ENCODE peak calls at places on chromosome 3, in eight cellular contexts. One of them, this sample, is unnamed. For H3K27me3, the result is how much of the 10 kb centered on the place peaks cover.

GRCh38 chr3:33722186-33722585 is 4.1 kb upstream of the CLASP2 start:
- DNase-seq in psoas muscle: no peak
- DNase-seq in tibial artery: no peak
- DNase-seq in brain microvascular endothelial cell: peak
- DNase-seq in thoracic aorta: no peak
- DNase-seq in tibial nerve: no peak
- DNase-seq in testis: no peak
- DNase-seq in pancreas: no peak
- DNase-seq in this sample: no peak

GRCh38 chr3:187456268-187456667 is 88.1 kb downstream of the RTP4 start:
- DNase-seq in pancreas: peak
- DNase-seq in thoracic aorta: peak
- DNase-seq in testis: peak
- DNase-seq in tibial nerve: peak
- DNase-seq in psoas muscle: peak
- DNase-seq in brain microvascular endothelial cell: no peak
- DNase-seq in tibial artery: peak
- DNase-seq in this sample: peak

GRCh38 chr3:178514411-178514800 is 21.8 kb upstream of the KCNMB2 start:
- DNase-seq in tibial nerve: no peak
- DNase-seq in pancreas: no peak
- DNase-seq in brain microvascular endothelial cell: no peak
- DNase-seq in testis: no peak
- DNase-seq in tibial artery: no peak
- DNase-seq in psoas muscle: no peak
- DNase-seq in thoracic aorta: no peak
- DNase-seq in this sample: no peak

GRCh38 chr3:12663311-12663935 is 494 bp downstream of the RAF1 start:
- DNase-seq in thoracic aorta: peak
- DNase-seq in psoas muscle: peak
- DNase-seq in brain microvascular endothelial cell: no peak
- DNase-seq in pancreas: peak
- DNase-seq in tibial artery: peak
- DNase-seq in testis: peak
- DNase-seq in tibial nerve: peak
- DNase-seq in this sample: peak

GRCh38 chr3:29718661-29719065 is 437.8 kb downstream of the RBMS3 start:
- DNase-seq in brain microvascular endothelial cell: no peak
- DNase-seq in pancreas: no peak
- DNase-seq in psoas muscle: no peak
- DNase-seq in tibial nerve: no peak
- DNase-seq in tibial artery: no peak
- DNase-seq in testis: no peak
- DNase-seq in thoracic aorta: no peak
- DNase-seq in this sample: no peak

GRCh38 chr3:176172430-176172954 is 1024.8 kb downstream of the TBL1XR1 start:
- DNase-seq in testis: no peak
- DNase-seq in thoracic aorta: no peak
- DNase-seq in psoas muscle: no peak
- DNase-seq in brain microvascular endothelial cell: no peak
- DNase-seq in tibial nerve: no peak
- DNase-seq in tibial artery: no peak
- DNase-seq in pancreas: no peak
- DNase-seq in this sample: no peak

GRCh38 chr3:185402561-185402960 is 39.6 kb downstream of the MAP3K13 start:
- DNase-seq in testis: peak
- DNase-seq in tibial artery: no peak
- DNase-seq in pancreas: peak
- DNase-seq in brain microvascular endothelial cell: no peak
- DNase-seq in thoracic aorta: no peak
- DNase-seq in psoas muscle: no peak
- DNase-seq in tibial nerve: no peak
- DNase-seq in this sample: peak

GRCh38 chr3:148992027-148992634 is 791 bp downstream of the GYG1 start:
- DNase-seq in tibial artery: peak
- DNase-seq in tibial nerve: peak
- DNase-seq in brain microvascular endothelial cell: peak
- DNase-seq in pancreas: peak
- DNase-seq in testis: peak
- DNase-seq in thoracic aorta: peak
- DNase-seq in psoas muscle: peak
- DNase-seq in this sample: peak

GRCh38 chr3:15535757-15536156 is 14.3 kb upstream of the COLQ start:
- DNase-seq in tibial nerve: no peak
- DNase-seq in psoas muscle: no peak
- DNase-seq in testis: no peak
- DNase-seq in thoracic aorta: no peak
- DNase-seq in tibial artery: no peak
- DNase-seq in pancreas: no peak
- DNase-seq in brain microvascular endothelial cell: no peak
- DNase-seq in this sample: no peak

GRCh38 chr3:106534206-106534605 is 665.4 kb upstream of the CBLB start:
- DNase-seq in tibial artery: no peak
- DNase-seq in psoas muscle: no peak
- DNase-seq in thoracic aorta: no peak
- DNase-seq in testis: no peak
- DNase-seq in brain microvascular endothelial cell: peak
- DNase-seq in pancreas: no peak
- DNase-seq in tibial nerve: no peak
- DNase-seq in this sample: no peak

GRCh38 chr3:71226565-71227281 is 356.8 kb downstream of the FOXP1 start:
- DNase-seq in thoracic aorta: no peak
- DNase-seq in testis: no peak
- DNase-seq in brain microvascular endothelial cell: peak
- DNase-seq in tibial nerve: no peak
- DNase-seq in pancreas: no peak
- DNase-seq in psoas muscle: peak
- DNase-seq in tibial artery: no peak
- DNase-seq in this sample: no peak

GRCh38 chr3:167895178-167895577 is 159.7 kb downstream of the SERPINI1 start:
- DNase-seq in tibial nerve: no peak
- DNase-seq in testis: no peak
- DNase-seq in thoracic aorta: no peak
- DNase-seq in tibial artery: no peak
- DNase-seq in pancreas: no peak
- DNase-seq in brain microvascular endothelial cell: no peak
- DNase-seq in psoas muscle: no peak
- DNase-seq in this sample: no peak

GRCh38 chr3:195766671-195767070 is 45.1 kb downstream of the MUC4 start:
- DNase-seq in tibial artery: no peak
- DNase-seq in pancreas: no peak
- DNase-seq in brain microvascular endothelial cell: no peak
- DNase-seq in thoracic aorta: no peak
- DNase-seq in tibial nerve: no peak
- DNase-seq in testis: peak
- DNase-seq in psoas muscle: no peak
- DNase-seq in this sample: no peak

GRCh38 chr3:127074900-127075360 is 92.0 kb downstream of the PLXNA1 start:
- DNase-seq in pancreas: no peak
- DNase-seq in brain microvascular endothelial cell: peak
- DNase-seq in testis: no peak
- DNase-seq in psoas muscle: peak
- DNase-seq in tibial artery: peak
- DNase-seq in tibial nerve: no peak
- DNase-seq in thoracic aorta: no peak
- DNase-seq in this sample: peak

GRCh38 chr3:105764378-105765376 is 104.1 kb downstream of the CBLB start:
- DNase-seq in tibial nerve: no peak
- DNase-seq in pancreas: no peak
- DNase-seq in tibial artery: no peak
- DNase-seq in testis: no peak
- DNase-seq in psoas muscle: no peak
- DNase-seq in thoracic aorta: no peak
- DNase-seq in brain microvascular endothelial cell: no peak
- DNase-seq in this sample: no peak

GRCh38 chr3:101635954-101636798 is 40.8 kb downstream of the ZBTB11 start:
- DNase-seq in tibial nerve: peak
- DNase-seq in testis: peak
- DNase-seq in thoracic aorta: no peak
- DNase-seq in brain microvascular endothelial cell: peak
- DNase-seq in psoas muscle: peak
- DNase-seq in tibial artery: no peak
- DNase-seq in pancreas: peak
- DNase-seq in this sample: peak

GRCh38 chr3:192897005-192897404 is 20.7 kb downstream of the MB21D2 start:
- DNase-seq in psoas muscle: no peak
- DNase-seq in tibial artery: no peak
- DNase-seq in tibial nerve: no peak
- DNase-seq in pancreas: no peak
- DNase-seq in brain microvascular endothelial cell: no peak
- DNase-seq in testis: no peak
- DNase-seq in thoracic aorta: no peak
- DNase-seq in this sample: no peak

GRCh38 chr3:73542127-73542526 is 82.6 kb downstream of the PDZRN3 start:
- DNase-seq in tibial artery: no peak
- DNase-seq in brain microvascular endothelial cell: no peak
- DNase-seq in testis: no peak
- DNase-seq in tibial nerve: no peak
- DNase-seq in pancreas: peak
- DNase-seq in thoracic aorta: no peak
- DNase-seq in psoas muscle: no peak
- DNase-seq in this sample: no peak

GRCh38 chr3:140177943-140178342 is 243.0 kb downstream of the CLSTN2 start:
- DNase-seq in brain microvascular endothelial cell: no peak
- DNase-seq in thoracic aorta: no peak
- DNase-seq in tibial nerve: no peak
- DNase-seq in testis: no peak
- DNase-seq in pancreas: no peak
- DNase-seq in tibial artery: no peak
- DNase-seq in psoas muscle: no peak
- DNase-seq in this sample: no peak

GRCh38 chr3:140180603-140181002 is 245.6 kb downstream of the CLSTN2 start:
- DNase-seq in tibial artery: no peak
- DNase-seq in thoracic aorta: no peak
- DNase-seq in psoas muscle: no peak
- DNase-seq in brain microvascular endothelial cell: no peak
- DNase-seq in testis: no peak
- DNase-seq in tibial nerve: no peak
- DNase-seq in pancreas: no peak
- DNase-seq in this sample: no peak

GRCh38 chr3:140170612-140171011 is 235.6 kb downstream of the CLSTN2 start:
- DNase-seq in tibial artery: no peak
- DNase-seq in pancreas: no peak
- DNase-seq in psoas muscle: no peak
- DNase-seq in thoracic aorta: no peak
- DNase-seq in brain microvascular endothelial cell: no peak
- DNase-seq in tibial nerve: no peak
- DNase-seq in testis: no peak
- DNase-seq in this sample: no peak

GRCh38 chr3:140176526-140176925 is 241.5 kb downstream of the CLSTN2 start:
- DNase-seq in pancreas: no peak
- DNase-seq in psoas muscle: no peak
- DNase-seq in tibial nerve: no peak
- DNase-seq in tibial artery: no peak
- DNase-seq in testis: no peak
- DNase-seq in brain microvascular endothelial cell: no peak
- DNase-seq in thoracic aorta: no peak
- DNase-seq in this sample: no peak
- TF ChIP-seq CTCF in pancreas: no peak
- TF ChIP-seq CTCF in psoas muscle: no peak
- TF ChIP-seq CTCF in tibial nerve: no peak
- TF ChIP-seq CTCF in tibial artery: no peak
- TF ChIP-seq CTCF in testis: no peak
- TF ChIP-seq CTCF in brain microvascular endothelial cell: no peak
- TF ChIP-seq CTCF in thoracic aorta: no peak
- TF ChIP-seq CTCF in this sample: no peak

DNA sequence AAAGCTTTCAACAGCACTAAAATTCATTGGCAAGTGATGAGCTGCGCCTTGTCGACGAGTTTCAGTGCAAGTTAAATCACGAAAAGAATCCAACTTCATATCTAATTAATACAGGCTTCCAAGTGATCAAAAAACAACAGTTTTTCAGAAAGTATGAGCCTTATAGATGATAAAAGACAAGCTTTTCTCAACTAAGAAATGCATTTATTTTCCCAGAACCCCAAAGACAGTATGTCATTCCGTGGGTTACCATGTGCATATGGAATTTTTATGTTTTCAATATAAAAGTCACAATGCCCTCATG is 442.8 kb downstream of the MAGI1 start:
- DNase-seq in pancreas: no peak
- DNase-seq in psoas muscle: no peak
- DNase-seq in thoracic aorta: no peak
- DNase-seq in brain microvascular endothelial cell: no peak
- DNase-seq in testis: no peak
- DNase-seq in tibial artery: no peak
- DNase-seq in tibial nerve: no peak
- DNase-seq in this sample: no peak
- H3K4me3 ChIP-seq in pancreas: no peak
- H3K4me3 ChIP-seq in psoas muscle: no peak
- H3K4me3 ChIP-seq in thoracic aorta: no peak
- H3K4me3 ChIP-seq in brain microvascular endothelial cell: no peak
- H3K4me3 ChIP-seq in testis: no peak
- H3K4me3 ChIP-seq in tibial artery: no peak
- H3K4me3 ChIP-seq in tibial nerve: peak
- H3K4me3 ChIP-seq in this sample: no peak

GRCh38 chr3:42688487-42689420 is 3.4 kb downstream of the KLHL40 start:
- DNase-seq in testis: no peak
- DNase-seq in pancreas: no peak
- DNase-seq in thoracic aorta: no peak
- DNase-seq in brain microvascular endothelial cell: no peak
- DNase-seq in tibial nerve: no peak
- DNase-seq in tibial artery: no peak
- DNase-seq in psoas muscle: no peak
- DNase-seq in this sample: no peak

GRCh38 chr3:42690191-42690590 is 4.9 kb downstream of the KLHL40 start:
- DNase-seq in tibial artery: no peak
- DNase-seq in tibial nerve: no peak
- DNase-seq in psoas muscle: no peak
- DNase-seq in testis: no peak
- DNase-seq in thoracic aorta: no peak
- DNase-seq in brain microvascular endothelial cell: no peak
- DNase-seq in pancreas: no peak
- DNase-seq in this sample: no peak

GRCh38 chr3:42688016-42688415 is 2.7 kb downstream of the KLHL40 start:
- DNase-seq in psoas muscle: no peak
- DNase-seq in brain microvascular endothelial cell: no peak
- DNase-seq in testis: no peak
- DNase-seq in pancreas: no peak
- DNase-seq in tibial nerve: no peak
- DNase-seq in tibial artery: no peak
- DNase-seq in thoracic aorta: no peak
- DNase-seq in this sample: no peak

GRCh38 chr3:42690766-42691680 is 5.7 kb downstream of the KLHL40 start:
- DNase-seq in testis: peak
- DNase-seq in thoracic aorta: no peak
- DNase-seq in tibial nerve: no peak
- DNase-seq in brain microvascular endothelial cell: no peak
- DNase-seq in psoas muscle: no peak
- DNase-seq in tibial artery: peak
- DNase-seq in pancreas: no peak
- DNase-seq in this sample: no peak

GRCh38 chr3:42689421-42690014 is 4.2 kb downstream of the KLHL40 start:
- DNase-seq in brain microvascular endothelial cell: no peak
- DNase-seq in psoas muscle: no peak
- DNase-seq in pancreas: no peak
- DNase-seq in thoracic aorta: no peak
- DNase-seq in tibial nerve: no peak
- DNase-seq in tibial artery: no peak
- DNase-seq in testis: no peak
- DNase-seq in this sample: no peak
- H3K27me3 ChIP-seq in brain microvascular endothelial cell: under half
- H3K27me3 ChIP-seq in psoas muscle: under half
- H3K27me3 ChIP-seq in pancreas: under half
- H3K27me3 ChIP-seq in thoracic aorta: under half
- H3K27me3 ChIP-seq in tibial nerve: under half
- H3K27me3 ChIP-seq in tibial artery: under half
- H3K27me3 ChIP-seq in testis: under half
- H3K27me3 ChIP-seq in this sample: under half

GRCh38 chr3:10937141-10937825 is 55.3 kb upstream of the SLC6A1 start:
- DNase-seq in pancreas: no peak
- DNase-seq in brain microvascular endothelial cell: no peak
- DNase-seq in tibial artery: no peak
- DNase-seq in testis: no peak
- DNase-seq in tibial nerve: no peak
- DNase-seq in thoracic aorta: no peak
- DNase-seq in psoas muscle: no peak
- DNase-seq in this sample: no peak
- TF ChIP-seq CTCF in pancreas: no peak
- TF ChIP-seq CTCF in brain microvascular endothelial cell: no peak
- TF ChIP-seq CTCF in tibial artery: no peak
- TF ChIP-seq CTCF in testis: no peak
- TF ChIP-seq CTCF in tibial nerve: no peak
- TF ChIP-seq CTCF in thoracic aorta: no peak
- TF ChIP-seq CTCF in psoas muscle: no peak
- TF ChIP-seq CTCF in this sample: no peak